ENCODE peak calls at places on chromosomes 4 and X, in four cellular contexts. E, O, B and Q are unnamed samples.

GRCh38 chrX:124093222-124093621 is 131.7 kb downstream of the STAG2 start:
- DNase-seq in E (no peak), B (no peak), O (no peak), Q (no peak)

GRCh38 chr4:80173387-80173786 is 23.9 kb upstream of the PRDM8 start:
- DNase-seq in O (no peak), E (peak; percentile 81), B (no peak), Q (peak; percentile 75)

GRCh38 chrX:96729053-96729452 is 44.4 kb downstream of the DIAPH2 start:
- DNase-seq in O (no peak), B (no peak), E (no peak), Q (no peak)

GRCh38 chr4:75752637-75753036 is 28.3 kb downstream of the USO1 start:
- DNase-seq in O (no peak), B (no peak), E (no peak), Q (no peak)

GRCh38 chr4:47122592-47123291 is 91.4 kb downstream of the GABRB1 start:
- DNase-seq in O (no peak), E (peak; percentile 85), B (peak; percentile 54), Q (peak; percentile 85)

GRCh38 chr4:151045907-151046306 is 30.8 kb upstream of the LRBA start:
- DNase-seq in O (no peak), B (no peak), E (no peak), Q (no peak)

GRCh38 chrX:106955004-106955772 is 35.0 kb downstream of the CLDN2 start:
- DNase-seq in E (peak; percentile 37), B (no peak), O (no peak), Q (no peak)

GRCh38 chr4:94517492-94517891 is 65.8 kb downstream of the PDLIM5 start:
- DNase-seq in E (no peak), O (no peak), B (no peak), Q (no peak)

GRCh38 chr4:145279122-145279960 is 99.0 kb upstream of the OTUD4 start:
- DNase-seq in O (no peak), E (peak; percentile 85), B (no peak), Q (peak; percentile 61)

GRCh38 chrX:101388604-101389003 is 2.2 kb upstream of the RPL36A start:
- DNase-seq in B (no peak), O (no peak), E (no peak), Q (no peak)

GRCh38 chrX:57678686-57679428 is 1.2 kb downstream of the NLRP2B start:
- DNase-seq in B (no peak), O (no peak), E (no peak), Q (no peak)

GRCh38 chr4:17218801-17219200 is 293.1 kb downstream of the QDPR start:
- DNase-seq in E (no peak), O (no peak), B (no peak), Q (no peak)

GRCh38 chr4:122796801-122797404 is 29.7 kb upstream of the FGF2 start:
- DNase-seq in O (no peak), E (no peak), B (no peak), Q (no peak)

GRCh38 chr4:52704133-52704532 is 45.0 kb upstream of the USP46 start:
- DNase-seq in O (no peak), E (no peak), B (no peak), Q (no peak)

GRCh38 chr4:108168672-108169562 is at the start of gene LEF1:
- DNase-seq in E (peak; percentile 65), B (peak; percentile 86), O (peak; percentile 33), Q (peak; percentile 82)

GRCh38 chrX:109886122-109886761 is 116.7 kb upstream of the TMEM164 start:
- DNase-seq in O (no peak), E (peak; percentile 37), B (no peak), Q (peak; percentile 64)

GRCh38 chr4:97828646-97829045 is 314.6 kb downstream of the STPG2 start:
- DNase-seq in E (no peak), O (no peak), B (no peak), Q (no peak)

GRCh38 chr4:86955888-86956451 is 21.2 kb downstream of the AFF1 start:
- DNase-seq in E (no peak), B (no peak), O (no peak), Q (no peak)

GRCh38 chr4:89410687-89411086 is 103.1 kb upstream of the GPRIN3 start:
- DNase-seq in E (peak; percentile 32), O (no peak), B (no peak), Q (peak; percentile 75)

GRCh38 chr4:101993841-101994221 is 203.3 kb downstream of the BANK1 start:
- DNase-seq in E (no peak), O (no peak), B (no peak), Q (no peak)